ENCODE peak calls at places on chromosomes 2 and 18, in six cellular contexts. One of them, this sample, is unnamed.

GRCh38 chr2:32772623-32773221 is 144.9 kb downstream of the TTC27 start:
- DNase-seq in right cardiac atrium: no peak
- DNase-seq in activated CD4-positive, CD25-positive, alpha-beta regulatory T cell: no peak
- DNase-seq in activated CD4-positive, alpha-beta T cell treated with anti-CD3 and anti-CD28 coated beads, Interleukin-2, amount 50 U/mL, for 1 hour: no peak
- DNase-seq in HEK293T: peak; percentile 45
- DNase-seq in left cardiac atrium: no peak
- DNase-seq in this sample: no peak

GRCh38 chr2:112627060-112628040 is 18.4 kb upstream of the SLC20A1 start:
- DNase-seq in HEK293T: no peak
- DNase-seq in activated CD4-positive, alpha-beta T cell treated with anti-CD3 and anti-CD28 coated beads, Interleukin-2, amount 50 U/mL, for 1 hour: no peak
- DNase-seq in left cardiac atrium: peak; percentile 80
- DNase-seq in right cardiac atrium: peak; percentile 77
- DNase-seq in activated CD4-positive, CD25-positive, alpha-beta regulatory T cell: no peak
- DNase-seq in this sample: no peak

GRCh38 chr2:119922699-119923098 is 90.2 kb upstream of the EPB41L5 start:
- DNase-seq in HEK293T: no peak
- DNase-seq in left cardiac atrium: no peak
- DNase-seq in right cardiac atrium: no peak
- DNase-seq in activated CD4-positive, CD25-positive, alpha-beta regulatory T cell: no peak
- DNase-seq in activated CD4-positive, alpha-beta T cell treated with anti-CD3 and anti-CD28 coated beads, Interleukin-2, amount 50 U/mL, for 1 hour: no peak
- DNase-seq in this sample: no peak

GRCh38 chr2:202290316-202290715 is 24.8 kb downstream of the NOP58 start:
- DNase-seq in activated CD4-positive, alpha-beta T cell treated with anti-CD3 and anti-CD28 coated beads, Interleukin-2, amount 50 U/mL, for 1 hour: no peak
- DNase-seq in HEK293T: no peak
- DNase-seq in left cardiac atrium: no peak
- DNase-seq in right cardiac atrium: no peak
- DNase-seq in activated CD4-positive, CD25-positive, alpha-beta regulatory T cell: no peak
- DNase-seq in this sample: no peak

GRCh38 chr2:220279840-220280239 is 652.4 kb downstream of the SLC4A3 start:
- DNase-seq in HEK293T: no peak
- DNase-seq in left cardiac atrium: no peak
- DNase-seq in right cardiac atrium: no peak
- DNase-seq in activated CD4-positive, alpha-beta T cell treated with anti-CD3 and anti-CD28 coated beads, Interleukin-2, amount 50 U/mL, for 1 hour: no peak
- DNase-seq in activated CD4-positive, CD25-positive, alpha-beta regulatory T cell: no peak
- DNase-seq in this sample: no peak

GRCh38 chr2:229417906-229418305 is 146.8 kb upstream of the PID1 start:
- DNase-seq in left cardiac atrium: no peak
- DNase-seq in right cardiac atrium: no peak
- DNase-seq in activated CD4-positive, alpha-beta T cell treated with anti-CD3 and anti-CD28 coated beads, Interleukin-2, amount 50 U/mL, for 1 hour: no peak
- DNase-seq in activated CD4-positive, CD25-positive, alpha-beta regulatory T cell: no peak
- DNase-seq in HEK293T: no peak
- DNase-seq in this sample: no peak

GRCh38 chr2:99403084-99403483 is 65.9 kb downstream of the EIF5B start:
- DNase-seq in HEK293T: no peak
- DNase-seq in activated CD4-positive, alpha-beta T cell treated with anti-CD3 and anti-CD28 coated beads, Interleukin-2, amount 50 U/mL, for 1 hour: no peak
- DNase-seq in left cardiac atrium: no peak
- DNase-seq in right cardiac atrium: no peak
- DNase-seq in activated CD4-positive, CD25-positive, alpha-beta regulatory T cell: no peak
- DNase-seq in this sample: no peak

GRCh38 chr18:58996131-58996632 is 131.5 kb downstream of the ZNF532 start:
- DNase-seq in right cardiac atrium: peak; percentile 56
- DNase-seq in activated CD4-positive, alpha-beta T cell treated with anti-CD3 and anti-CD28 coated beads, Interleukin-2, amount 50 U/mL, for 1 hour: no peak
- DNase-seq in HEK293T: no peak
- DNase-seq in activated CD4-positive, CD25-positive, alpha-beta regulatory T cell: no peak
- DNase-seq in left cardiac atrium: peak; percentile 52
- DNase-seq in this sample: no peak

GRCh38 chr2:45778720-45779171 is 127.3 kb downstream of the PRKCE start:
- DNase-seq in activated CD4-positive, CD25-positive, alpha-beta regulatory T cell: peak; percentile 44
- DNase-seq in left cardiac atrium: peak; percentile 72
- DNase-seq in right cardiac atrium: peak; percentile 57
- DNase-seq in HEK293T: peak; percentile 73
- DNase-seq in activated CD4-positive, alpha-beta T cell treated with anti-CD3 and anti-CD28 coated beads, Interleukin-2, amount 50 U/mL, for 1 hour: peak; percentile 69
- DNase-seq in this sample: peak; percentile 79

GRCh38 chr2:189444322-189444721 is 3.0 kb downstream of the WDR75 start:
- DNase-seq in activated CD4-positive, CD25-positive, alpha-beta regulatory T cell: no peak
- DNase-seq in right cardiac atrium: no peak
- DNase-seq in left cardiac atrium: no peak
- DNase-seq in activated CD4-positive, alpha-beta T cell treated with anti-CD3 and anti-CD28 coated beads, Interleukin-2, amount 50 U/mL, for 1 hour: no peak
- DNase-seq in HEK293T: no peak
- DNase-seq in this sample: no peak

GRCh38 chr2:212186166-212186565 is 352.4 kb downstream of the ERBB4 start:
- DNase-seq in activated CD4-positive, CD25-positive, alpha-beta regulatory T cell: no peak
- DNase-seq in right cardiac atrium: no peak
- DNase-seq in activated CD4-positive, alpha-beta T cell treated with anti-CD3 and anti-CD28 coated beads, Interleukin-2, amount 50 U/mL, for 1 hour: no peak
- DNase-seq in HEK293T: no peak
- DNase-seq in left cardiac atrium: no peak
- DNase-seq in this sample: no peak